ENCODE peak calls at places on chromosome 20, in nine cellular contexts. X, F, U, T, H, B, M, S and Z are unnamed samples.

GRCh38 chr20:18541741-18542140 is 25.5 kb upstream of the SMIM26 start:
- DNase-seq in X (no peak), F (no peak), U (no peak), T (no peak), H (no peak), B (no peak), M (peak), S (no peak), Z (no peak)

GRCh38 chr20:43459022-43459942 is 1.6 kb downstream of the SRSF6 start:
- DNase-seq in X (no peak), F (peak), U (peak), T (no peak), H (no peak), B (peak), M (peak), S (no peak), Z (peak)

GRCh38 chr20:46546936-46547335 is 3.5 kb downstream of the OCSTAMP start:
- DNase-seq in X (no peak), F (no peak), U (no peak), T (no peak), H (no peak), B (no peak), M (no peak), S (no peak), Z (no peak)

GRCh38 chr20:23157741-23158140 is 71.6 kb upstream of the CD93 start:
- DNase-seq in X (no peak), F (no peak), U (no peak), T (no peak), H (no peak), B (no peak), M (no peak), S (no peak), Z (no peak)

GRCh38 chr20:286508-286907 is 4.0 kb downstream of the C20orf96 start:
- DNase-seq in X (no peak), F (no peak), U (no peak), T (no peak), H (no peak), B (no peak), M (no peak), S (no peak), Z (no peak)

GRCh38 chr20:42338274-42339172 is 720.3 kb upstream of the CHD6 start:
- DNase-seq in X (no peak), F (no peak), U (no peak), T (no peak), H (no peak), B (no peak), M (no peak), S (no peak), Z (no peak)

GRCh38 chr20:25487975-25488374 is 80.5 kb downstream of the GINS1 start:
- DNase-seq in X (no peak), F (no peak), U (no peak), T (no peak), H (no peak), B (no peak), M (no peak), S (no peak), Z (no peak)

GRCh38 chr20:61531553-61532345 is 279.7 kb downstream of the CDH4 start:
- DNase-seq in X (no peak), F (no peak), U (peak), T (no peak), H (no peak), B (no peak), M (peak), S (no peak), Z (no peak)

GRCh38 chr20:19981091-19981490 is 36.1 kb upstream of the NAA20 start:
- DNase-seq in X (no peak), F (no peak), U (peak), T (no peak), H (peak), B (no peak), M (no peak), S (no peak), Z (no peak)

GRCh38 chr20:44457016-44457415 is 18.7 kb upstream of the TTPAL start:
- DNase-seq in X (no peak), F (no peak), U (no peak), T (no peak), H (no peak), B (no peak), M (no peak), S (no peak), Z (no peak)

GRCh38 chr20:53124075-53124532 is 151.9 kb downstream of the TSHZ2 start:
- DNase-seq in X (no peak), F (no peak), U (no peak), T (no peak), H (no peak), B (peak), M (no peak), S (no peak), Z (no peak)

GRCh38 chr20:17794400-17794799 is 94.6 kb downstream of the BANF2 start:
- DNase-seq in X (no peak), F (no peak), U (no peak), T (no peak), H (peak), B (no peak), M (no peak), S (no peak), Z (no peak)

GRCh38 chr20:58981564-58982364 is 708 bp downstream of the NELFCD start:
- DNase-seq in X (peak), F (peak), U (peak), T (peak), H (no peak), B (no peak), M (peak), S (no peak), Z (no peak)

GRCh38 chr20:44704551-44704971 is 10.6 kb upstream of the CCN5 start:
- DNase-seq in X (no peak), F (peak), U (peak), T (no peak), H (peak), B (no peak), M (peak), S (no peak), Z (no peak)

GRCh38 chr20:17822039-17822438 is 122.3 kb downstream of the BANF2 start:
- DNase-seq in X (no peak), F (peak), U (peak), T (peak), H (no peak), B (no peak), M (peak), S (no peak), Z (no peak)

GRCh38 chr20:11467436-11467835 is 450.3 kb upstream of the BTBD3 start:
- DNase-seq in X (no peak), F (no peak), U (no peak), T (no peak), H (no peak), B (no peak), M (no peak), S (no peak), Z (no peak)

GRCh38 chr20:10876558-10876957 is 202.8 kb upstream of the JAG1 start:
- DNase-seq in X (no peak), F (peak), U (peak), T (no peak), H (no peak), B (peak), M (peak), S (no peak), Z (no peak)

GRCh38 chr20:43955244-43956191 is 40.9 kb downstream of the TOX2 start:
- DNase-seq in X (peak), F (peak), U (peak), T (peak), H (peak), B (peak), M (peak), S (peak), Z (peak)

GRCh38 chr20:19071902-19072498 is 140.4 kb upstream of the SLC24A3 start:
- DNase-seq in X (no peak), F (no peak), U (no peak), T (no peak), H (no peak), B (no peak), M (no peak), S (no peak), Z (no peak)

GRCh38 chr20:528923-529594 is 14.5 kb downstream of the CSNK2A1 start:
- DNase-seq in X (peak), F (peak), U (peak), T (no peak), H (no peak), B (no peak), M (peak), S (no peak), Z (no peak)

GRCh38 chr20:31785089-31785488 is 34.1 kb upstream of the MYLK2 start:
- DNase-seq in X (no peak), F (no peak), U (no peak), T (no peak), H (no peak), B (no peak), M (peak), S (no peak), Z (no peak)

GRCh38 chr20:31788578-31788977 is 30.6 kb upstream of the MYLK2 start:
- DNase-seq in X (peak), F (no peak), U (no peak), T (no peak), H (no peak), B (no peak), M (peak), S (no peak), Z (no peak)

GRCh38 chr20:31790401-31790800 is 28.8 kb upstream of the MYLK2 start:
- DNase-seq in X (no peak), F (no peak), U (no peak), T (no peak), H (no peak), B (no peak), M (peak), S (no peak), Z (no peak)
- TF ChIP-seq CTCF in X (no peak), F (no peak), U (no peak), T (no peak), H (no peak), B (no peak), M (no peak), S (no peak), Z (no peak)

GRCh38 chr20:33670715-33671499 is 3.3 kb downstream of the NECAB3 start:
- DNase-seq in X (no peak), F (no peak), U (no peak), T (no peak), H (no peak), B (no peak), M (no peak), S (no peak), Z (no peak)

GRCh38 chr20:33669873-33670640 is 3.3 kb downstream of the ACTL10 start:
- DNase-seq in X (no peak), F (no peak), U (no peak), T (no peak), H (no peak), B (no peak), M (no peak), S (no peak), Z (peak)

GRCh38 chr20:33668087-33668790 is 1.5 kb downstream of the ACTL10 start:
- DNase-seq in X (peak), F (no peak), U (no peak), T (no peak), H (peak), B (peak), M (no peak), S (peak), Z (no peak)

GRCh38 chr20:33668791-33669155 is 2.0 kb downstream of the ACTL10 start:
- DNase-seq in X (no peak), F (no peak), U (no peak), T (no peak), H (no peak), B (no peak), M (no peak), S (no peak), Z (no peak)

GRCh38 chr20:33669224-33669623 is 2.5 kb downstream of the ACTL10 start:
- DNase-seq in X (no peak), F (no peak), U (no peak), T (no peak), H (no peak), B (no peak), M (no peak), S (no peak), Z (no peak)
- TF ChIP-seq CTCF in X (no peak), F (no peak), U (no peak), T (no peak), H (no peak), B (no peak), M (no peak), S (no peak), Z (no peak)

DNA sequence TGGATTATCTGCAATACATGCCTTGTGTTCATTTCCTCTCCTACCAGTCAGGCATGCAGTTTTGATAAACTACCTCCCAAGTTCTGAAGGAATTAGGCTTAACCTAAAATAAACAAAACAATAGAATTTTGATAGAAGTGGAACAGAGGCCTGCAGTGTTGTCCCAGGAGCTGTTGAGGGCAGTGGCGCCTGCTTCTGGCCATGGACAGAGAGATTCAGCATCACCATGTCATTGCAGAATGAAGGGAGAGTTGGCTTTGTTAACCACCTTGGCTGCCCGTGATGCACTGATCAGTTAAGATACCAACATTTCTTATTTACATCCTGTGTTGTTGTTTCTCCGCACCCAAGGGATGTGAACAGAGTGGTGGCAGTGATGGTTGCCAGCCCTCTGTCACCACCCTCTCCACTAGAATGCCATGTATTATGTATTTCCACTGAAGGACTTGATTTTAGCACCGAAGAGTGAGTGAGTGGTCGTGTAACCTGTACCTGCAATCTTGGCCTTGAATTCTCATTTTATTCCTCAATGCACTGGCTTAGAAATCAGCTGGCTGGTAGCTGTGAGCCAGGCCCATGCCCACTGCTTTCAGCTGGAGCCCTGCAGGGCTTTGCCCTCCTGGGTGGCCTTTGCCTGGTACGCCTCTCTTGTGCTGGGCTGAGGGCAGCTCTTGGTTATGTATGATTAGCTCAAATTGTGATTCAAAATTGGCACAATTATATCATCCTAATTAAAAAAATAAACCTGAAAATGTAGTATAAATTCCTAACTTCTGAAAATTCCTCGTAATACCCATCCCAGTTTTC is 56.5 kb downstream of the SHLD1 start:
- DNase-seq in X (no peak), F (peak), U (no peak), T (no peak), H (no peak), B (no peak), M (no peak), S (no peak), Z (no peak)
- TF ChIP-seq CTCF in X (no peak), F (peak), U (peak), T (no peak), H (peak), B (no peak), M (peak), S (no peak), Z (no peak)

DNA sequence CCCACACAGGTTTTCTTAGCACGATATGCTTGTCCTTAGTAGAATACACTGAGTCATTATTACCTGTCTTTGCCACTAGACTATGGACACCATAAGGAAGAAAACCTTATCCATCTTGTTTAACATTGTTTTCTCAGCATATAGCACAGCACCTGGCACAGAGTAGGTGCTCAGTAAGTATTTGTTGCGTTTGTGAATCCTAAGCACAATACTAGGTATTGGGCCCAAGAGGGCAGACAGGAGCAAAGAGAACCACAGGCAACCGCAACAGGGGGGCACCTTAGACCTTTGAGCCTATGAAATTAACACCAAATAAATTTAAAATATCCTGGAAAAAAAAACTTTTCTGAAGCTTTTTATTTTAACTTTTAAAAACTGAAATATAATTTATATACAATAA is 3.7 kb upstream of the NCOA6 start:
- DNase-seq in X (no peak), F (no peak), U (no peak), T (no peak), H (no peak), B (no peak), M (no peak), S (no peak), Z (no peak)
- TF ChIP-seq CTCF in X (no peak), F (peak), U (no peak), T (no peak), H (no peak), B (no peak), M (no peak), S (no peak), Z (no peak)

GRCh38 chr20:63186528-63187316 is 29.2 kb downstream of the YTHDF1 start:
- DNase-seq in X (no peak), F (no peak), U (no peak), T (no peak), H (no peak), B (no peak), M (peak), S (no peak), Z (no peak)
- TF ChIP-seq CTCF in X (no peak), F (peak), U (no peak), T (no peak), H (no peak), B (no peak), M (peak), S (no peak), Z (no peak)

DNA sequence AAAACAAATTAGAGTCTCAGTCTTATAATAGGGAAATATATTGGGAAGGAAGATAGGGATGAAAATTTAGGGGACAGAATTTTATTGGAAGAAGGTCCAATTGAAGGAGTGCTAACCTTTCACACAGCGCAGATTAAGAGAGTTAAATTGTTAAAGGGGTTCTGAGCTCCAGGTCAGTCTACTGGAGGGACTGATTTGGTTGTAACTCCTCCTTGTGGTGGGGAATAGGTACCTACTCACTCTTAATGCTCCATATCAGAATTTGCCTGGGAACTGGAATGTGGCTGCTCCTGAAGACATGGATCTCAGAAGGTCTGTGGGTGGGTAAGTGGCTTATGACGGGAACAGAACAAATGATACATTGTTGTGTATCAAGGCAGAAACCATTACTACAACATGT is 143.5 kb downstream of the FLRT3 start:
- DNase-seq in X (peak), F (peak), U (no peak), T (no peak), H (no peak), B (no peak), M (no peak), S (no peak), Z (no peak)
- TF ChIP-seq CTCF in X (no peak), F (peak), U (no peak), T (no peak), H (no peak), B (no peak), M (no peak), S (no peak), Z (no peak)

GRCh38 chr20:49140834-49141233 is 47.3 kb downstream of the STAU1 start:
- DNase-seq in X (no peak), F (no peak), U (peak), T (no peak), H (no peak), B (no peak), M (no peak), S (no peak), Z (no peak)
- TF ChIP-seq CTCF in X (no peak), F (no peak), U (no peak), T (no peak), H (no peak), B (no peak), M (no peak), S (no peak), Z (no peak)

GRCh38 chr20:48986899-48987298 is 59.2 kb upstream of the CSE1L start:
- DNase-seq in X (no peak), F (peak), U (no peak), T (no peak), H (no peak), B (no peak), M (peak), S (no peak), Z (no peak)
- TF ChIP-seq CTCF in X (peak), F (peak), U (peak), T (peak), H (peak), B (peak), M (peak), S (no peak), Z (no peak)

GRCh38 chr20:51715873-51716215 is 52.3 kb downstream of the ATP9A start:
- DNase-seq in X (no peak), F (no peak), U (no peak), T (no peak), H (no peak), B (no peak), M (no peak), S (no peak), Z (no peak)
- TF ChIP-seq CTCF in X (no peak), F (no peak), U (no peak), T (no peak), H (no peak), B (no peak), M (no peak), S (no peak), Z (no peak)